ENCODE peak calls at places on chromosomes 2 and 18, in four cellular contexts. D is occipital lobe, O is right lobe of liver, X is LoVo. G is an unnamed sample.

GRCh38 chr18:6949800-6950586 is 167.6 kb downstream of the LAMA1 start:
- DNase-seq in X (no peak), O (no peak), D (no peak), G (no peak)

GRCh38 chr2:34188464-34188863 is 589.4 kb upstream of the FAM98A start:
- DNase-seq in O (no peak), D (no peak), X (no peak), G (no peak)

GRCh38 chr2:33313039-33313438 is 163.4 kb upstream of the RASGRP3 start:
- DNase-seq in D (no peak), O (no peak), X (no peak), G (no peak)

GRCh38 chr2:68987051-68987503 is 12.6 kb downstream of the GKN1 start:
- DNase-seq in D (no peak), X (no peak), O (peak; percentile 83), G (no peak)

GRCh38 chr2:161416633-161417427 is 733 bp downstream of the TBR1 start:
- DNase-seq in D (no peak), X (no peak), O (no peak), G (peak; percentile 23)

GRCh38 chr2:10776231-10776977 is 36.2 kb downstream of the PDIA6 start:
- DNase-seq in D (no peak), X (no peak), O (no peak), G (peak; percentile 74)

GRCh38 chr2:130864830-130865229 is 28.1 kb downstream of the ARHGEF4 start:
- DNase-seq in D (no peak), X (no peak), O (no peak), G (no peak)

GRCh38 chr2:34570266-34570872 is 971.3 kb upstream of the FAM98A start:
- DNase-seq in O (no peak), D (peak; percentile 1), X (peak; percentile 15), G (no peak)

GRCh38 chr2:48332286-48332685 is 197.7 kb upstream of the STON1 start:
- DNase-seq in O (no peak), D (no peak), X (no peak), G (no peak)

GRCh38 chr2:238180554-238180953 is 21.8 kb downstream of the ERFE start:
- DNase-seq in O (no peak), D (no peak), X (no peak), G (no peak)

GRCh38 chr18:31192086-31192776 is 29.6 kb upstream of the DSC1 start:
- DNase-seq in D (no peak), O (no peak), X (no peak), G (no peak)

GRCh38 chr2:216858312-216858711 is 1.6 kb downstream of the TNP1 start:
- DNase-seq in D (no peak), X (no peak), O (no peak), G (no peak)

GRCh38 chr2:57701391-57701791 is 345.2 kb upstream of the VRK2 start:
- DNase-seq in D (no peak), O (no peak), X (no peak), G (no peak)

GRCh38 chr2:39068757-39069515 is 51.9 kb downstream of the SOS1 start:
- DNase-seq in X (no peak), D (no peak), O (no peak), G (no peak)

GRCh38 chr2:46032161-46032813 is 264.9 kb upstream of the EPAS1 start:
- DNase-seq in D (no peak), O (no peak), X (no peak), G (peak; percentile 32)

GRCh38 chr2:60796573-60797509 is 40.8 kb downstream of the PAPOLG start:
- DNase-seq in D (no peak), X (no peak), O (no peak), G (no peak)

GRCh38 chr2:191231995-191232394 is 13.2 kb upstream of the MYO1B start:
- DNase-seq in X (no peak), O (no peak), D (no peak), G (no peak)

GRCh38 chr18:22106536-22107292 is 62.7 kb upstream of the GATA6 start:
- DNase-seq in X (peak; percentile 62), D (no peak), O (peak; percentile 57), G (no peak)

GRCh38 chr18:36066731-36067117 is 635 bp downstream of the RPRD1A start:
- DNase-seq in X (no peak), D (no peak), O (no peak), G (no peak)

GRCh38 chr2:54522624-54523281 is 66.6 kb downstream of the SPTBN1 start:
- DNase-seq in O (peak; percentile 77), X (peak; percentile 70), D (no peak), G (no peak)

GRCh38 chr2:70523996-70524965 is 29.3 kb downstream of the TGFA start:
- DNase-seq in X (peak; percentile 90), O (peak; percentile 53), D (no peak), G (no peak)

GRCh38 chr2:143816927-143817326 is 687.7 kb downstream of the ARHGAP15 start:
- DNase-seq in O (no peak), D (no peak), X (no peak), G (no peak)

GRCh38 chr2:31371691-31372090 is 42.9 kb downstream of the XDH start:
- DNase-seq in X (no peak), D (no peak), O (no peak), G (no peak)

GRCh38 chr2:6812857-6813530 is 52.7 kb downstream of the CMPK2 start:
- DNase-seq in O (no peak), D (no peak), X (no peak), G (no peak)

G was measured in posterior cingulate gyrus.